ENCODE peak calls at places on chromosomes 4 and X, in nine cellular contexts. P, K, E, X, G, Y, O, C and J are unnamed samples.

GRCh38 chrX:152632445-152633097 is 5.1 kb upstream of the GABRQ start:
- DNase-seq in P (peak), K (peak), E (no peak), X (peak), G (peak), Y (peak), O (peak), C (peak), J (peak)

GRCh38 chrX:30212172-30212571 is 3.2 kb upstream of the MAGEB2 start:
- DNase-seq in P (no peak), K (no peak), E (no peak), X (no peak), G (no peak), Y (no peak), O (no peak), C (no peak), J (no peak)

GRCh38 chrX:49192722-49193328 is 6.7 kb upstream of the PRICKLE3 start:
- DNase-seq in P (peak), K (peak), E (no peak), X (peak), G (no peak), Y (peak), O (peak), C (no peak), J (no peak)

GRCh38 chrX:41332408-41332987 is 1.5 kb upstream of the DDX3X start:
- DNase-seq in P (no peak), K (peak), E (no peak), X (no peak), G (peak), Y (peak), O (no peak), C (no peak), J (peak)

GRCh38 chrX:116436358-116436816 is at the start of gene SLC6A14:
- DNase-seq in P (no peak), K (no peak), E (no peak), X (no peak), G (no peak), Y (no peak), O (no peak), C (no peak), J (no peak)

GRCh38 chr4:98932539-98932938 is 3.6 kb upstream of the EIF4E start:
- DNase-seq in P (peak), K (no peak), E (no peak), X (no peak), G (no peak), Y (peak), O (no peak), C (no peak), J (no peak)

GRCh38 chr4:152697284-152698011 is 17.7 kb upstream of the TMEM154 start:
- DNase-seq in P (no peak), K (no peak), E (no peak), X (no peak), G (no peak), Y (no peak), O (no peak), C (no peak), J (no peak)

GRCh38 chrX:141278306-141278705 is 36.0 kb upstream of the SPANXC start:
- DNase-seq in P (peak), K (no peak), E (no peak), X (peak), G (peak), Y (peak), O (no peak), C (no peak), J (peak)

GRCh38 chr4:78650106-78651021 is 98.8 kb downstream of the ANXA3 start:
- DNase-seq in P (no peak), K (no peak), E (no peak), X (no peak), G (peak), Y (peak), O (no peak), C (no peak), J (no peak)

GRCh38 chr4:74283614-74284013 is 24.7 kb upstream of the EPGN start:
- DNase-seq in P (no peak), K (no peak), E (no peak), X (peak), G (peak), Y (peak), O (no peak), C (no peak), J (peak)

GRCh38 chr4:139568206-139568969 is 12.4 kb upstream of the SETD7 start:
- DNase-seq in P (no peak), K (no peak), E (no peak), X (no peak), G (peak), Y (no peak), O (no peak), C (no peak), J (no peak)

GRCh38 chrX:7147431-7147977 is at the start of gene STS:
- DNase-seq in P (peak), K (peak), E (peak), X (peak), G (no peak), Y (peak), O (peak), C (peak), J (peak)

GRCh38 chr4:87839309-87839946 is 6.7 kb downstream of the MEPE start:
- DNase-seq in P (peak), K (no peak), E (no peak), X (peak), G (peak), Y (peak), O (no peak), C (no peak), J (peak)